ENCODE peak calls at places on chromosomes 12 and 14, in five cellular contexts. One of them, this sample, is unnamed.

GRCh38 chr14:94115068-94115591 is 4.6 kb downstream of the IFI27 start:
- DNase-seq in H9: no peak
- DNase-seq in GM13976: no peak
- DNase-seq in T-helper 2 cell: no peak
- DNase-seq in T-helper 17 cell: no peak
- DNase-seq in this sample: no peak

GRCh38 chr12:106672308-106673085 is 89.7 kb downstream of the RFX4 start:
- DNase-seq in T-helper 17 cell: no peak
- DNase-seq in T-helper 2 cell: no peak
- DNase-seq in GM13976: no peak
- DNase-seq in H9: no peak
- DNase-seq in this sample: no peak

GRCh38 chr12:106982229-106982628 is 4.7 kb downstream of the MTERF2 start:
- DNase-seq in T-helper 2 cell: no peak
- DNase-seq in H9: no peak
- DNase-seq in GM13976: no peak
- DNase-seq in T-helper 17 cell: no peak
- DNase-seq in this sample: no peak

GRCh38 chr14:68363841-68364711 is 428.8 kb downstream of the ZFP36L1 start:
- DNase-seq in T-helper 17 cell: no peak
- DNase-seq in GM13976: no peak
- DNase-seq in T-helper 2 cell: no peak
- DNase-seq in H9: peak; percentile 74
- DNase-seq in this sample: no peak

GRCh38 chr14:104559043-104559768 is 20.4 kb upstream of the C14orf180 start:
- DNase-seq in T-helper 17 cell: no peak
- DNase-seq in T-helper 2 cell: no peak
- DNase-seq in H9: no peak
- DNase-seq in GM13976: no peak
- DNase-seq in this sample: no peak

GRCh38 chr12:98533723-98534251 is 18.4 kb downstream of the TMPO start:
- DNase-seq in H9: no peak
- DNase-seq in T-helper 2 cell: no peak
- DNase-seq in T-helper 17 cell: no peak
- DNase-seq in GM13976: no peak
- DNase-seq in this sample: no peak

GRCh38 chr14:99699071-99699760 is 15.1 kb downstream of the CYP46A1 start:
- DNase-seq in H9: no peak
- DNase-seq in GM13976: no peak
- DNase-seq in T-helper 17 cell: no peak
- DNase-seq in T-helper 2 cell: no peak
- DNase-seq in this sample: no peak

GRCh38 chr12:91853350-91854127 is 292.1 kb downstream of the BTG1 start:
- DNase-seq in T-helper 2 cell: no peak
- DNase-seq in GM13976: no peak
- DNase-seq in T-helper 17 cell: no peak
- DNase-seq in H9: no peak
- DNase-seq in this sample: no peak

GRCh38 chr14:71244341-71244740 is 337.1 kb downstream of the PCNX1 start:
- DNase-seq in T-helper 17 cell: no peak
- DNase-seq in T-helper 2 cell: no peak
- DNase-seq in H9: no peak
- DNase-seq in GM13976: no peak
- DNase-seq in this sample: no peak

GRCh38 chr12:119363037-119363436 is 28.5 kb downstream of the CCDC60 start:
- DNase-seq in GM13976: no peak
- DNase-seq in T-helper 17 cell: no peak
- DNase-seq in H9: no peak
- DNase-seq in T-helper 2 cell: no peak
- DNase-seq in this sample: no peak

GRCh38 chr14:24430682-24431568 is 1.2 kb downstream of the KHNYN start:
- DNase-seq in T-helper 2 cell: peak; percentile 82
- DNase-seq in T-helper 17 cell: peak; percentile 42
- DNase-seq in GM13976: peak; percentile 81
- DNase-seq in H9: no peak
- DNase-seq in this sample: no peak

GRCh38 chr12:14828896-14829295 is 14.4 kb downstream of the ART4 start:
- DNase-seq in H9: peak; percentile 57
- DNase-seq in T-helper 2 cell: peak; percentile 21
- DNase-seq in GM13976: peak; percentile 18
- DNase-seq in T-helper 17 cell: no peak
- DNase-seq in this sample: peak; percentile 12

GRCh38 chr12:103012884-103013283 is 55.4 kb downstream of the ASCL1 start:
- DNase-seq in H9: peak; percentile 68
- DNase-seq in GM13976: no peak
- DNase-seq in T-helper 2 cell: no peak
- DNase-seq in T-helper 17 cell: no peak
- DNase-seq in this sample: no peak

GRCh38 chr12:52521175-52521574 is 981 bp upstream of the KRT5 start:
- DNase-seq in T-helper 17 cell: no peak
- DNase-seq in T-helper 2 cell: no peak
- DNase-seq in H9: peak; percentile 29
- DNase-seq in GM13976: no peak
- DNase-seq in this sample: no peak

GRCh38 chr12:115599251-115599811 is 678.2 kb downstream of the MED13L start:
- DNase-seq in GM13976: no peak
- DNase-seq in T-helper 2 cell: no peak
- DNase-seq in T-helper 17 cell: no peak
- DNase-seq in H9: peak; percentile 42
- DNase-seq in this sample: no peak

GRCh38 chr12:16604853-16605252 is 1.1 kb downstream of the LMO3 start:
- DNase-seq in T-helper 17 cell: no peak
- DNase-seq in T-helper 2 cell: no peak
- DNase-seq in H9: no peak
- DNase-seq in GM13976: no peak
- DNase-seq in this sample: no peak

GRCh38 chr12:91892081-91892855 is 253.4 kb downstream of the BTG1 start:
- DNase-seq in H9: no peak
- DNase-seq in T-helper 17 cell: no peak
- DNase-seq in GM13976: no peak
- DNase-seq in T-helper 2 cell: no peak
- DNase-seq in this sample: no peak

This sample was measured in GM12878.